ENCODE peak calls at places on chromosome 6, in eight cellular contexts. One of them, this sample, is unnamed.
A peak's percentile ranks its signal among the peaks of the same experiment; 100 is the strongest.

GRCh38 chr6:104941694-104942177 is 15.2 kb upstream of the LIN28B start:
- DNase-seq in amniotic stem cell: no peak
- DNase-seq in mesenteric fat pad: no peak
- DNase-seq in nephron progenitor cell: no peak
- DNase-seq in stimulated activated naive CD4-positive, alpha-beta T cell: no peak
- DNase-seq in GM04503: no peak
- DNase-seq in right atrium auricular region: no peak
- DNase-seq in dorsolateral prefrontal cortex: no peak
- DNase-seq in this sample: no peak

GRCh38 chr6:160428069-160428430 is 79.9 kb downstream of the SLC22A3 start:
- DNase-seq in amniotic stem cell: no peak
- DNase-seq in mesenteric fat pad: no peak
- DNase-seq in nephron progenitor cell: no peak
- DNase-seq in stimulated activated naive CD4-positive, alpha-beta T cell: no peak
- DNase-seq in GM04503: no peak
- DNase-seq in right atrium auricular region: no peak
- DNase-seq in dorsolateral prefrontal cortex: no peak
- DNase-seq in this sample: no peak

GRCh38 chr6:23213651-23214050 is 644.3 kb downstream of the HDGFL1 start:
- DNase-seq in amniotic stem cell: no peak
- DNase-seq in mesenteric fat pad: no peak
- DNase-seq in nephron progenitor cell: no peak
- DNase-seq in stimulated activated naive CD4-positive, alpha-beta T cell: no peak
- DNase-seq in GM04503: no peak
- DNase-seq in right atrium auricular region: no peak
- DNase-seq in dorsolateral prefrontal cortex: no peak
- DNase-seq in this sample: no peak

GRCh38 chr6:8177721-8178120 is 75.4 kb upstream of the EEF1E1 start:
- DNase-seq in amniotic stem cell: no peak
- DNase-seq in mesenteric fat pad: no peak
- DNase-seq in nephron progenitor cell: no peak
- DNase-seq in stimulated activated naive CD4-positive, alpha-beta T cell: no peak
- DNase-seq in GM04503: no peak
- DNase-seq in right atrium auricular region: no peak
- DNase-seq in dorsolateral prefrontal cortex: no peak
- DNase-seq in this sample: no peak

GRCh38 chr6:111207141-111207858 is 120.0 kb downstream of the SLC16A10 start:
- DNase-seq in amniotic stem cell: no peak
- DNase-seq in mesenteric fat pad: no peak
- DNase-seq in nephron progenitor cell: no peak
- DNase-seq in stimulated activated naive CD4-positive, alpha-beta T cell: no peak
- DNase-seq in GM04503: no peak
- DNase-seq in right atrium auricular region: no peak
- DNase-seq in dorsolateral prefrontal cortex: no peak
- DNase-seq in this sample: no peak

GRCh38 chr6:16711551-16712249 is 49.6 kb downstream of the ATXN1 start:
- DNase-seq in amniotic stem cell: no peak
- DNase-seq in mesenteric fat pad: no peak
- DNase-seq in nephron progenitor cell: no peak
- DNase-seq in stimulated activated naive CD4-positive, alpha-beta T cell: no peak
- DNase-seq in GM04503: no peak
- DNase-seq in right atrium auricular region: no peak
- DNase-seq in dorsolateral prefrontal cortex: no peak
- DNase-seq in this sample: no peak

GRCh38 chr6:34138191-34138590 is 7.7 kb downstream of the GRM4 start:
- DNase-seq in amniotic stem cell: no peak
- DNase-seq in mesenteric fat pad: no peak
- DNase-seq in nephron progenitor cell: no peak
- DNase-seq in stimulated activated naive CD4-positive, alpha-beta T cell: no peak
- DNase-seq in GM04503: no peak
- DNase-seq in right atrium auricular region: no peak
- DNase-seq in dorsolateral prefrontal cortex: no peak
- DNase-seq in this sample: no peak

GRCh38 chr6:141451508-141452353 is 681.0 kb upstream of the GJE1 start:
- DNase-seq in amniotic stem cell: no peak
- DNase-seq in mesenteric fat pad: no peak
- DNase-seq in nephron progenitor cell: no peak
- DNase-seq in stimulated activated naive CD4-positive, alpha-beta T cell: no peak
- DNase-seq in GM04503: peak; percentile 79
- DNase-seq in right atrium auricular region: no peak
- DNase-seq in dorsolateral prefrontal cortex: no peak
- DNase-seq in this sample: no peak

GRCh38 chr6:150345786-150346185 is 23.0 kb upstream of the IYD start:
- DNase-seq in amniotic stem cell: no peak
- DNase-seq in mesenteric fat pad: no peak
- DNase-seq in nephron progenitor cell: no peak
- DNase-seq in stimulated activated naive CD4-positive, alpha-beta T cell: no peak
- DNase-seq in GM04503: no peak
- DNase-seq in right atrium auricular region: no peak
- DNase-seq in dorsolateral prefrontal cortex: no peak
- DNase-seq in this sample: no peak

GRCh38 chr6:149273318-149273717 is 44.2 kb upstream of the TAB2 start:
- DNase-seq in amniotic stem cell: no peak
- DNase-seq in mesenteric fat pad: no peak
- DNase-seq in nephron progenitor cell: no peak
- DNase-seq in stimulated activated naive CD4-positive, alpha-beta T cell: no peak
- DNase-seq in GM04503: no peak
- DNase-seq in right atrium auricular region: no peak
- DNase-seq in dorsolateral prefrontal cortex: peak; percentile 48
- DNase-seq in this sample: no peak

GRCh38 chr6:5457983-5458683 is 196.8 kb downstream of the FARS2 start:
- DNase-seq in amniotic stem cell: no peak
- DNase-seq in mesenteric fat pad: no peak
- DNase-seq in nephron progenitor cell: no peak
- DNase-seq in stimulated activated naive CD4-positive, alpha-beta T cell: no peak
- DNase-seq in GM04503: no peak
- DNase-seq in right atrium auricular region: no peak
- DNase-seq in dorsolateral prefrontal cortex: no peak
- DNase-seq in this sample: no peak

GRCh38 chr6:139027620-139028182 is 844 bp upstream of the ABRACL start:
- DNase-seq in amniotic stem cell: no peak
- DNase-seq in mesenteric fat pad: no peak
- DNase-seq in nephron progenitor cell: peak; percentile 5
- DNase-seq in stimulated activated naive CD4-positive, alpha-beta T cell: no peak
- DNase-seq in GM04503: no peak
- DNase-seq in right atrium auricular region: no peak
- DNase-seq in dorsolateral prefrontal cortex: no peak
- DNase-seq in this sample: no peak

GRCh38 chr6:17501982-17502704 is 98.0 kb upstream of the FAM8A1 start:
- DNase-seq in amniotic stem cell: no peak
- DNase-seq in mesenteric fat pad: no peak
- DNase-seq in nephron progenitor cell: no peak
- DNase-seq in stimulated activated naive CD4-positive, alpha-beta T cell: no peak
- DNase-seq in GM04503: no peak
- DNase-seq in right atrium auricular region: no peak
- DNase-seq in dorsolateral prefrontal cortex: no peak
- DNase-seq in this sample: no peak

GRCh38 chr6:73382462-73383113 is 12.0 kb upstream of the DDX43 start:
- DNase-seq in amniotic stem cell: no peak
- DNase-seq in mesenteric fat pad: no peak
- DNase-seq in nephron progenitor cell: no peak
- DNase-seq in stimulated activated naive CD4-positive, alpha-beta T cell: no peak
- DNase-seq in GM04503: no peak
- DNase-seq in right atrium auricular region: no peak
- DNase-seq in dorsolateral prefrontal cortex: no peak
- DNase-seq in this sample: no peak

GRCh38 chr6:117270960-117271507 is 5.7 kb downstream of the VGLL2 start:
- DNase-seq in amniotic stem cell: no peak
- DNase-seq in mesenteric fat pad: no peak
- DNase-seq in nephron progenitor cell: no peak
- DNase-seq in stimulated activated naive CD4-positive, alpha-beta T cell: no peak
- DNase-seq in GM04503: no peak
- DNase-seq in right atrium auricular region: no peak
- DNase-seq in dorsolateral prefrontal cortex: no peak
- DNase-seq in this sample: no peak

GRCh38 chr6:143264996-143265734 is 185.3 kb downstream of the ADAT2 start:
- DNase-seq in amniotic stem cell: no peak
- DNase-seq in mesenteric fat pad: no peak
- DNase-seq in nephron progenitor cell: no peak
- DNase-seq in stimulated activated naive CD4-positive, alpha-beta T cell: no peak
- DNase-seq in GM04503: no peak
- DNase-seq in right atrium auricular region: no peak
- DNase-seq in dorsolateral prefrontal cortex: no peak
- DNase-seq in this sample: no peak

GRCh38 chr6:48249071-48249470 is 138.1 kb upstream of the PTCHD4 start:
- DNase-seq in amniotic stem cell: no peak
- DNase-seq in mesenteric fat pad: no peak
- DNase-seq in nephron progenitor cell: no peak
- DNase-seq in stimulated activated naive CD4-positive, alpha-beta T cell: no peak
- DNase-seq in GM04503: no peak
- DNase-seq in right atrium auricular region: no peak
- DNase-seq in dorsolateral prefrontal cortex: no peak
- DNase-seq in this sample: no peak

GRCh38 chr6:27206806-27207205 is 40.7 kb upstream of the PRSS16 start:
- DNase-seq in amniotic stem cell: no peak
- DNase-seq in mesenteric fat pad: no peak
- DNase-seq in nephron progenitor cell: no peak
- DNase-seq in stimulated activated naive CD4-positive, alpha-beta T cell: no peak
- DNase-seq in GM04503: no peak
- DNase-seq in right atrium auricular region: no peak
- DNase-seq in dorsolateral prefrontal cortex: no peak
- DNase-seq in this sample: no peak

GRCh38 chr6:135667694-135668455 is 170.3 kb upstream of the AHI1 start:
- DNase-seq in amniotic stem cell: no peak
- DNase-seq in mesenteric fat pad: no peak
- DNase-seq in nephron progenitor cell: peak; percentile 4
- DNase-seq in stimulated activated naive CD4-positive, alpha-beta T cell: no peak
- DNase-seq in GM04503: peak; percentile 39
- DNase-seq in right atrium auricular region: no peak
- DNase-seq in dorsolateral prefrontal cortex: no peak
- DNase-seq in this sample: no peak

GRCh38 chr6:33848498-33848897 is 44.7 kb upstream of the MLN start:
- DNase-seq in amniotic stem cell: no peak
- DNase-seq in mesenteric fat pad: no peak
- DNase-seq in nephron progenitor cell: no peak
- DNase-seq in stimulated activated naive CD4-positive, alpha-beta T cell: no peak
- DNase-seq in GM04503: no peak
- DNase-seq in right atrium auricular region: no peak
- DNase-seq in dorsolateral prefrontal cortex: no peak
- DNase-seq in this sample: no peak

GRCh38 chr6:142235247-142235646 is 66.6 kb upstream of the ADGRG6 start:
- DNase-seq in amniotic stem cell: no peak
- DNase-seq in mesenteric fat pad: no peak
- DNase-seq in nephron progenitor cell: no peak
- DNase-seq in stimulated activated naive CD4-positive, alpha-beta T cell: no peak
- DNase-seq in GM04503: no peak
- DNase-seq in right atrium auricular region: no peak
- DNase-seq in dorsolateral prefrontal cortex: no peak
- DNase-seq in this sample: no peak

GRCh38 chr6:84588697-84589080 is 175.7 kb downstream of the TBX18 start:
- DNase-seq in amniotic stem cell: no peak
- DNase-seq in mesenteric fat pad: no peak
- DNase-seq in nephron progenitor cell: no peak
- DNase-seq in stimulated activated naive CD4-positive, alpha-beta T cell: no peak
- DNase-seq in GM04503: no peak
- DNase-seq in right atrium auricular region: no peak
- DNase-seq in dorsolateral prefrontal cortex: no peak
- DNase-seq in this sample: no peak

GRCh38 chr6:47096233-47096887 is 54.2 kb upstream of the ADGRF1 start:
- DNase-seq in amniotic stem cell: no peak
- DNase-seq in mesenteric fat pad: no peak
- DNase-seq in nephron progenitor cell: no peak
- DNase-seq in stimulated activated naive CD4-positive, alpha-beta T cell: no peak
- DNase-seq in GM04503: no peak
- DNase-seq in right atrium auricular region: no peak
- DNase-seq in dorsolateral prefrontal cortex: no peak
- DNase-seq in this sample: no peak

GRCh38 chr6:14200047-14200446 is 82.5 kb downstream of the CD83 start:
- DNase-seq in amniotic stem cell: no peak
- DNase-seq in mesenteric fat pad: no peak
- DNase-seq in nephron progenitor cell: no peak
- DNase-seq in stimulated activated naive CD4-positive, alpha-beta T cell: no peak
- DNase-seq in GM04503: no peak
- DNase-seq in right atrium auricular region: no peak
- DNase-seq in dorsolateral prefrontal cortex: no peak
- DNase-seq in this sample: no peak

GRCh38 chr6:144725731-144726522 is 440.8 kb downstream of the UTRN start:
- DNase-seq in amniotic stem cell: no peak
- DNase-seq in mesenteric fat pad: no peak
- DNase-seq in nephron progenitor cell: peak; percentile 50
- DNase-seq in stimulated activated naive CD4-positive, alpha-beta T cell: no peak
- DNase-seq in GM04503: no peak
- DNase-seq in right atrium auricular region: no peak
- DNase-seq in dorsolateral prefrontal cortex: no peak
- DNase-seq in this sample: peak; percentile 20

GRCh38 chr6:104955927-104956662 is 812 bp upstream of the LIN28B start:
- DNase-seq in amniotic stem cell: no peak
- DNase-seq in mesenteric fat pad: no peak
- DNase-seq in nephron progenitor cell: peak; percentile 77
- DNase-seq in stimulated activated naive CD4-positive, alpha-beta T cell: no peak
- DNase-seq in GM04503: no peak
- DNase-seq in right atrium auricular region: no peak
- DNase-seq in dorsolateral prefrontal cortex: no peak
- DNase-seq in this sample: no peak

GRCh38 chr6:141946502-141946901 is 186.2 kb upstream of the GJE1 start:
- DNase-seq in amniotic stem cell: no peak
- DNase-seq in mesenteric fat pad: no peak
- DNase-seq in nephron progenitor cell: no peak
- DNase-seq in stimulated activated naive CD4-positive, alpha-beta T cell: no peak
- DNase-seq in GM04503: no peak
- DNase-seq in right atrium auricular region: no peak
- DNase-seq in dorsolateral prefrontal cortex: no peak
- DNase-seq in this sample: no peak

GRCh38 chr6:52077180-52077884 is 10.1 kb downstream of the PKHD1 start:
- DNase-seq in amniotic stem cell: no peak
- DNase-seq in mesenteric fat pad: no peak
- DNase-seq in nephron progenitor cell: no peak
- DNase-seq in stimulated activated naive CD4-positive, alpha-beta T cell: no peak
- DNase-seq in GM04503: no peak
- DNase-seq in right atrium auricular region: no peak
- DNase-seq in dorsolateral prefrontal cortex: no peak
- DNase-seq in this sample: no peak

GRCh38 chr6:78883651-78884050 is 16.3 kb downstream of the IRAK1BP1 start:
- DNase-seq in amniotic stem cell: no peak
- DNase-seq in mesenteric fat pad: no peak
- DNase-seq in nephron progenitor cell: no peak
- DNase-seq in stimulated activated naive CD4-positive, alpha-beta T cell: no peak
- DNase-seq in GM04503: no peak
- DNase-seq in right atrium auricular region: no peak
- DNase-seq in dorsolateral prefrontal cortex: no peak
- DNase-seq in this sample: no peak

GRCh38 chr6:140566706-140567330 is 1192.4 kb upstream of the CITED2 start:
- DNase-seq in amniotic stem cell: no peak
- DNase-seq in mesenteric fat pad: no peak
- DNase-seq in nephron progenitor cell: no peak
- DNase-seq in stimulated activated naive CD4-positive, alpha-beta T cell: no peak
- DNase-seq in GM04503: no peak
- DNase-seq in right atrium auricular region: no peak
- DNase-seq in dorsolateral prefrontal cortex: no peak
- DNase-seq in this sample: no peak

GRCh38 chr6:160260283-160261119 is 1.9 kb upstream of the SLC22A2 start:
- DNase-seq in amniotic stem cell: no peak
- DNase-seq in mesenteric fat pad: no peak
- DNase-seq in nephron progenitor cell: no peak
- DNase-seq in stimulated activated naive CD4-positive, alpha-beta T cell: no peak
- DNase-seq in GM04503: no peak
- DNase-seq in right atrium auricular region: no peak
- DNase-seq in dorsolateral prefrontal cortex: no peak
- DNase-seq in this sample: no peak

GRCh38 chr6:35508542-35508941 is 4.2 kb downstream of the TULP1 start:
- DNase-seq in amniotic stem cell: no peak
- DNase-seq in mesenteric fat pad: no peak
- DNase-seq in nephron progenitor cell: no peak
- DNase-seq in stimulated activated naive CD4-positive, alpha-beta T cell: no peak
- DNase-seq in GM04503: no peak
- DNase-seq in right atrium auricular region: no peak
- DNase-seq in dorsolateral prefrontal cortex: no peak
- DNase-seq in this sample: no peak

GRCh38 chr6:20946037-20946436 is 411.8 kb downstream of the CDKAL1 start:
- DNase-seq in amniotic stem cell: no peak
- DNase-seq in mesenteric fat pad: no peak
- DNase-seq in nephron progenitor cell: no peak
- DNase-seq in stimulated activated naive CD4-positive, alpha-beta T cell: no peak
- DNase-seq in GM04503: peak; percentile 3
- DNase-seq in right atrium auricular region: no peak
- DNase-seq in dorsolateral prefrontal cortex: no peak
- DNase-seq in this sample: no peak

GRCh38 chr6:41716516-41717446 is 18.6 kb downstream of the TFEB start:
- DNase-seq in amniotic stem cell: no peak
- DNase-seq in mesenteric fat pad: no peak
- DNase-seq in nephron progenitor cell: no peak
- DNase-seq in stimulated activated naive CD4-positive, alpha-beta T cell: no peak
- DNase-seq in GM04503: no peak
- DNase-seq in right atrium auricular region: no peak
- DNase-seq in dorsolateral prefrontal cortex: no peak
- DNase-seq in this sample: no peak